ENCODE peak calls at places on chromosome 12, in nine cellular contexts. Q, L, R, P, D, J, G, I and B are unnamed samples.
A peak's percentile ranks its signal among the peaks of the same experiment; 100 is the strongest.

GRCh38 chr12:130335517-130336392 is 1.9 kb upstream of the PIWIL1 start:
- DNase-seq in G (peak; percentile 68), P (peak; percentile 52), R (peak; percentile 60), L (no peak), J (no peak), I (peak; percentile 65), Q (peak; percentile 73), D (peak; percentile 73), B (peak; percentile 25)

GRCh38 chr12:25550186-25550585 is 2.9 kb downstream of the LMNTD1 start:
- DNase-seq in R (no peak), I (no peak), D (no peak), P (no peak), G (no peak), Q (no peak), J (no peak), L (no peak), B (no peak)

GRCh38 chr12:116183741-116184141 is 93.8 kb downstream of the MED13L start:
- DNase-seq in G (peak; percentile 36), D (no peak), L (no peak), J (no peak), P (no peak), R (no peak), I (no peak), Q (no peak), B (no peak)

GRCh38 chr12:116525418-116526001 is 33.7 kb upstream of the MAP1LC3B2 start:
- DNase-seq in I (no peak), G (peak; percentile 35), J (no peak), D (peak; percentile 87), L (no peak), R (peak; percentile 90), Q (peak; percentile 86), P (no peak), B (no peak)

GRCh38 chr12:127628655-127629054 is 638.3 kb upstream of the TMEM132C start:
- DNase-seq in I (no peak), P (no peak), G (peak; percentile 4), J (no peak), L (no peak), R (no peak), Q (no peak), D (no peak), B (no peak)

GRCh38 chr12:42769455-42769854 is 179.9 kb upstream of the PRICKLE1 start:
- DNase-seq in P (no peak), L (no peak), J (no peak), G (no peak), I (no peak), R (no peak), Q (peak; percentile 74), D (no peak), B (no peak)

GRCh38 chr12:7433276-7433822 is 10.6 kb downstream of the CD163L1 start:
- DNase-seq in G (peak; percentile 3), R (no peak), Q (no peak), P (peak; percentile 21), D (peak; percentile 78), I (no peak), J (no peak), L (no peak), B (no peak)

GRCh38 chr12:113249546-113249945 is 28.3 kb downstream of the TPCN1 start:
- DNase-seq in G (no peak), Q (no peak), P (no peak), D (no peak), L (no peak), R (no peak), J (no peak), I (no peak), B (no peak)

GRCh38 chr12:68042212-68042699 is 53.0 kb downstream of the IFNG-AS1 start:
- DNase-seq in I (no peak), G (no peak), R (no peak), J (no peak), D (no peak), Q (peak; percentile 39), P (peak; percentile 3), L (no peak), B (no peak)

GRCh38 chr12:123152823-123153222 is 1.9 kb upstream of the PITPNM2 start:
- DNase-seq in I (no peak), P (no peak), R (no peak), Q (no peak), G (no peak), D (no peak), J (no peak), L (no peak), B (no peak)

GRCh38 chr12:40794087-40794486 is 101.8 kb downstream of the CNTN1 start:
- DNase-seq in G (no peak), R (no peak), I (no peak), L (no peak), Q (no peak), D (no peak), P (no peak), J (no peak), B (no peak)

GRCh38 chr12:57213068-57213715 is 3.4 kb upstream of the NXPH4 start:
- DNase-seq in P (peak; percentile 53), Q (peak; percentile 82), L (peak; percentile 89), G (peak; percentile 90), J (peak; percentile 90), D (peak; percentile 89), I (no peak), R (peak; percentile 89), B (peak; percentile 80)

GRCh38 chr12:29223936-29224921 is 75.2 kb downstream of the FAR2 start:
- DNase-seq in L (no peak), J (no peak), I (no peak), G (no peak), Q (no peak), D (no peak), P (no peak), R (no peak), B (no peak)

GRCh38 chr12:120453060-120453761 is 7.0 kb downstream of the GATC start:
- DNase-seq in G (no peak), D (no peak), R (peak; percentile 46), I (no peak), J (no peak), Q (no peak), P (no peak), L (no peak), B (no peak)

GRCh38 chr12:71335668-71336257 is 103.8 kb upstream of the LGR5 start:
- DNase-seq in I (no peak), D (no peak), R (no peak), G (no peak), L (no peak), J (no peak), Q (no peak), P (no peak), B (no peak)

GRCh38 chr12:110933326-110933974 is 13.1 kb upstream of the MYL2 start:
- DNase-seq in I (no peak), D (no peak), J (no peak), Q (no peak), L (peak; percentile 27), G (no peak), R (no peak), P (no peak), B (no peak)

GRCh38 chr12:102960766-102961487 is 3.5 kb downstream of the ASCL1 start:
- DNase-seq in J (no peak), L (peak; percentile 58), P (no peak), G (no peak), Q (no peak), R (no peak), D (no peak), I (no peak), B (no peak)

GRCh38 chr12:50411051-50411660 is 10.5 kb downstream of the LARP4 start:
- DNase-seq in J (peak; percentile 80), Q (no peak), G (no peak), D (no peak), I (no peak), P (no peak), L (no peak), R (no peak), B (no peak)
- H3K4me1 ChIP-seq in J (peaks cover 19% of the 10 kb centered on the region), Q (no peaks in the 10 kb centered on the region), G (no peaks in the 10 kb centered on the region), D (peaks cover 10% of the 10 kb centered on the region), I (no peaks in the 10 kb centered on the region), P (no peaks in the 10 kb centered on the region), L (no peaks in the 10 kb centered on the region), R (peaks cover 21% of the 10 kb centered on the region), B (no peaks in the 10 kb centered on the region)

GRCh38 chr12:108712925-108713203 is 18.5 kb downstream of the CORO1C start:
- DNase-seq in D (no peak), I (no peak), P (no peak), Q (no peak), L (no peak), J (no peak), G (no peak), R (no peak), B (no peak)
- H3K4me1 ChIP-seq in D (peaks cover 44% of the 10 kb centered on the region), I (peaks cover 3% of the 10 kb centered on the region), P (peaks cover 5% of the 10 kb centered on the region), Q (peaks cover 3% of the 10 kb centered on the region), L (peaks cover 5% of the 10 kb centered on the region), J (peaks cover 46% of the 10 kb centered on the region), G (peaks cover 55% of the 10 kb centered on the region), R (peaks cover 17% of the 10 kb centered on the region), B (no peaks in the 10 kb centered on the region)

GRCh38 chr12:93104535-93104934 is 175.4 kb upstream of the EEA1 start:
- DNase-seq in I (no peak), L (no peak), P (no peak), R (no peak), G (no peak), Q (no peak), D (no peak), J (no peak), B (no peak)

GRCh38 chr12:93102289-93102688 is 173.2 kb upstream of the EEA1 start:
- DNase-seq in L (no peak), R (no peak), J (no peak), D (no peak), Q (no peak), I (no peak), G (no peak), P (no peak), B (no peak)

GRCh38 chr12:93101367-93101766 is 172.3 kb upstream of the EEA1 start:
- DNase-seq in R (no peak), J (no peak), I (no peak), D (no peak), Q (no peak), P (no peak), G (no peak), L (no peak), B (no peak)

GRCh38 chr12:93103154-93103553 is 174.1 kb upstream of the EEA1 start:
- DNase-seq in Q (no peak), R (no peak), P (no peak), L (no peak), J (no peak), G (no peak), D (no peak), I (no peak), B (no peak)

GRCh38 chr12:93102744-93103143 is 173.6 kb upstream of the EEA1 start:
- DNase-seq in G (no peak), R (no peak), Q (no peak), I (no peak), L (no peak), J (no peak), P (peak; percentile 92), D (no peak), B (no peak)
- H3K4me1 ChIP-seq in G (peaks cover 35% of the 10 kb centered on the region), R (no peaks in the 10 kb centered on the region), Q (peaks cover 5% of the 10 kb centered on the region), I (no peaks in the 10 kb centered on the region), L (peaks cover 2% of the 10 kb centered on the region), J (no peaks in the 10 kb centered on the region), P (peaks cover 80% of the 10 kb centered on the region), D (no peaks in the 10 kb centered on the region), B (no peaks in the 10 kb centered on the region)

DNA sequence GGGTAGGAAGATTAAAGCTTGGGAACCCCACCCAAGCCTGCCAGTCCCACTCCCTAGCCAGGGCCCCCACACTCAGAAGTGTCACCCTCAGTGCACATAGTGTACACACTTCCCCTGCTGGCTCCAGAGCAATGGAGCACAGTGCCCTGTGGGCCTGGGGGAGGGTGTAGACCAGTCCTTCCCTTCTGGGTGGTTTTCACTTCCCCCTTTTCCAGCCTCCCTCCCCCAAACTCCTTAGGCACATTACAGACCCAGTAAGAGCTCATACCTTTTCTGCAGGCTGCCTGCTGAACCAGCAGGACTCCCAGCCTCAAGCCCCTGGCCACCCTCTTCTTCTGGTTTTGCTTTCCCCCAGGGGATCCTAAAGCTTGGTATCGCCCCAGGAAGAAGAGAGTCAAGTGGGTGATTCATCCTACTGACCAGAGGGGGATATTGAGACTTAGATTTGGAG is at the start of gene ZNF385A:
- DNase-seq in J (peak; percentile 73), L (no peak), D (no peak), P (no peak), Q (no peak), R (no peak), I (no peak), G (no peak), B (peak; percentile 5)
- H3K4me1 ChIP-seq in J (peaks cover 11% of the 10 kb centered on the region), L (peaks cover 25% of the 10 kb centered on the region), D (peaks cover 29% of the 10 kb centered on the region), P (peaks cover 22% of the 10 kb centered on the region), Q (peaks cover 46% of the 10 kb centered on the region), R (peaks cover 2% of the 10 kb centered on the region), I (peaks cover 43% of the 10 kb centered on the region), G (peaks cover 35% of the 10 kb centered on the region), B (no peaks in the 10 kb centered on the region)